ENCODE peak calls at places on chromosome 3, in seven cellular contexts. One of them, this sample, is unnamed.
A peak's percentile ranks its signal among the peaks of the same experiment; 100 is the strongest.

GRCh38 chr3:24628523-24629258 is 134.0 kb upstream of the THRB start:
- DNase-seq in Panc1: no peak
- DNase-seq in upper lobe of right lung: no peak
- DNase-seq in neuronal stem cell: no peak
- DNase-seq in psoas muscle: no peak
- DNase-seq in ovary: no peak
- DNase-seq in uterus: no peak
- DNase-seq in this sample: no peak

GRCh38 chr3:117036259-117036799 is 326.8 kb downstream of the TUSC7 start:
- DNase-seq in neuronal stem cell: no peak
- DNase-seq in uterus: peak; percentile 40
- DNase-seq in upper lobe of right lung: no peak
- DNase-seq in psoas muscle: no peak
- DNase-seq in ovary: peak; percentile 30
- DNase-seq in Panc1: no peak
- DNase-seq in this sample: no peak

GRCh38 chr3:106092792-106093191 is 224.0 kb upstream of the CBLB start:
- DNase-seq in neuronal stem cell: no peak
- DNase-seq in ovary: no peak
- DNase-seq in uterus: no peak
- DNase-seq in Panc1: no peak
- DNase-seq in upper lobe of right lung: no peak
- DNase-seq in psoas muscle: no peak
- DNase-seq in this sample: no peak

GRCh38 chr3:77868725-77869124 is 828.8 kb downstream of the ROBO2 start:
- DNase-seq in neuronal stem cell: no peak
- DNase-seq in Panc1: no peak
- DNase-seq in ovary: no peak
- DNase-seq in uterus: no peak
- DNase-seq in psoas muscle: no peak
- DNase-seq in upper lobe of right lung: no peak
- DNase-seq in this sample: no peak

GRCh38 chr3:27387625-27388024 is 18.4 kb upstream of the NEK10 start:
- DNase-seq in psoas muscle: no peak
- DNase-seq in neuronal stem cell: no peak
- DNase-seq in Panc1: no peak
- DNase-seq in upper lobe of right lung: no peak
- DNase-seq in uterus: no peak
- DNase-seq in ovary: no peak
- DNase-seq in this sample: no peak

GRCh38 chr3:168113848-168114247 is 18.1 kb upstream of the GOLIM4 start:
- DNase-seq in psoas muscle: no peak
- DNase-seq in ovary: no peak
- DNase-seq in upper lobe of right lung: no peak
- DNase-seq in uterus: no peak
- DNase-seq in neuronal stem cell: no peak
- DNase-seq in Panc1: no peak
- DNase-seq in this sample: no peak

GRCh38 chr3:123440181-123440580 is 8.7 kb downstream of the ADCY5 start:
- DNase-seq in ovary: no peak
- DNase-seq in uterus: no peak
- DNase-seq in upper lobe of right lung: no peak
- DNase-seq in neuronal stem cell: no peak
- DNase-seq in Panc1: no peak
- DNase-seq in psoas muscle: no peak
- DNase-seq in this sample: no peak

GRCh38 chr3:28485164-28485563 is 136.5 kb upstream of the AZI2 start:
- DNase-seq in upper lobe of right lung: no peak
- DNase-seq in psoas muscle: no peak
- DNase-seq in ovary: no peak
- DNase-seq in Panc1: no peak
- DNase-seq in neuronal stem cell: no peak
- DNase-seq in uterus: no peak
- DNase-seq in this sample: no peak

GRCh38 chr3:25557641-25558040 is 107.1 kb downstream of the TOP2B start:
- DNase-seq in upper lobe of right lung: no peak
- DNase-seq in uterus: no peak
- DNase-seq in psoas muscle: no peak
- DNase-seq in neuronal stem cell: no peak
- DNase-seq in ovary: no peak
- DNase-seq in Panc1: no peak
- DNase-seq in this sample: no peak

GRCh38 chr3:171219258-171219657 is 192.7 kb upstream of the SLC2A2 start:
- DNase-seq in uterus: no peak
- DNase-seq in ovary: no peak
- DNase-seq in psoas muscle: no peak
- DNase-seq in neuronal stem cell: no peak
- DNase-seq in Panc1: no peak
- DNase-seq in upper lobe of right lung: no peak
- DNase-seq in this sample: no peak

GRCh38 chr3:148360046-148360445 is 337.7 kb upstream of the AGTR1 start:
- DNase-seq in uterus: no peak
- DNase-seq in ovary: no peak
- DNase-seq in neuronal stem cell: no peak
- DNase-seq in upper lobe of right lung: no peak
- DNase-seq in Panc1: no peak
- DNase-seq in psoas muscle: no peak
- DNase-seq in this sample: no peak

GRCh38 chr3:159839561-159840379 is 148.9 kb upstream of the IL12A start:
- DNase-seq in upper lobe of right lung: peak; percentile 79
- DNase-seq in uterus: peak; percentile 31
- DNase-seq in ovary: no peak
- DNase-seq in neuronal stem cell: peak; percentile 92
- DNase-seq in Panc1: no peak
- DNase-seq in psoas muscle: peak; percentile 18
- DNase-seq in this sample: no peak

GRCh38 chr3:151037746-151038145 is 47.7 kb upstream of the MED12L start:
- DNase-seq in Panc1: no peak
- DNase-seq in uterus: peak; percentile 49
- DNase-seq in neuronal stem cell: no peak
- DNase-seq in upper lobe of right lung: no peak
- DNase-seq in psoas muscle: no peak
- DNase-seq in ovary: peak; percentile 40
- DNase-seq in this sample: no peak

GRCh38 chr3:187041362-187042061 is 97.8 kb downstream of the RPL39L start:
- DNase-seq in upper lobe of right lung: no peak
- DNase-seq in uterus: no peak
- DNase-seq in ovary: no peak
- DNase-seq in neuronal stem cell: no peak
- DNase-seq in psoas muscle: no peak
- DNase-seq in Panc1: no peak
- DNase-seq in this sample: no peak

GRCh38 chr3:38738630-38739395 is 77.2 kb downstream of the SCN10A start:
- DNase-seq in uterus: no peak
- DNase-seq in psoas muscle: no peak
- DNase-seq in neuronal stem cell: peak; percentile 58
- DNase-seq in upper lobe of right lung: no peak
- DNase-seq in Panc1: no peak
- DNase-seq in ovary: no peak
- DNase-seq in this sample: no peak

GRCh38 chr3:15443826-15444524 is 16.6 kb downstream of the EAF1 start:
- DNase-seq in upper lobe of right lung: no peak
- DNase-seq in psoas muscle: no peak
- DNase-seq in uterus: no peak
- DNase-seq in neuronal stem cell: no peak
- DNase-seq in ovary: no peak
- DNase-seq in Panc1: no peak
- DNase-seq in this sample: no peak

GRCh38 chr3:115595611-115596010 is 27.7 kb upstream of the GAP43 start:
- DNase-seq in upper lobe of right lung: no peak
- DNase-seq in neuronal stem cell: no peak
- DNase-seq in Panc1: no peak
- DNase-seq in uterus: no peak
- DNase-seq in psoas muscle: no peak
- DNase-seq in ovary: no peak
- DNase-seq in this sample: no peak

GRCh38 chr3:34132069-34132677 is 333.7 kb downstream of the PDCD6IP start:
- DNase-seq in upper lobe of right lung: no peak
- DNase-seq in psoas muscle: no peak
- DNase-seq in neuronal stem cell: no peak
- DNase-seq in uterus: no peak
- DNase-seq in Panc1: no peak
- DNase-seq in ovary: no peak
- DNase-seq in this sample: no peak

GRCh38 chr3:163939926-163940325 is 1138.4 kb downstream of the SI start:
- DNase-seq in ovary: no peak
- DNase-seq in upper lobe of right lung: no peak
- DNase-seq in uterus: no peak
- DNase-seq in Panc1: no peak
- DNase-seq in neuronal stem cell: no peak
- DNase-seq in psoas muscle: no peak
- DNase-seq in this sample: no peak

GRCh38 chr3:138267083-138267482 is 62.6 kb downstream of the NME9 start:
- DNase-seq in upper lobe of right lung: no peak
- DNase-seq in uterus: no peak
- DNase-seq in neuronal stem cell: no peak
- DNase-seq in ovary: no peak
- DNase-seq in Panc1: no peak
- DNase-seq in psoas muscle: no peak
- DNase-seq in this sample: no peak
- H3K36me3 ChIP-seq in upper lobe of right lung: peaks cover 83% of the 10 kb centered on the region
- H3K36me3 ChIP-seq in uterus: no peaks in the 10 kb centered on the region
- H3K36me3 ChIP-seq in neuronal stem cell: peaks cover 83% of the 10 kb centered on the region
- H3K36me3 ChIP-seq in ovary: no peaks in the 10 kb centered on the region
- H3K36me3 ChIP-seq in Panc1: peaks cover 6% of the 10 kb centered on the region
- H3K36me3 ChIP-seq in psoas muscle: peaks cover 10% of the 10 kb centered on the region
- H3K36me3 ChIP-seq in this sample: peaks cover 97% of the 10 kb centered on the region

DNA sequence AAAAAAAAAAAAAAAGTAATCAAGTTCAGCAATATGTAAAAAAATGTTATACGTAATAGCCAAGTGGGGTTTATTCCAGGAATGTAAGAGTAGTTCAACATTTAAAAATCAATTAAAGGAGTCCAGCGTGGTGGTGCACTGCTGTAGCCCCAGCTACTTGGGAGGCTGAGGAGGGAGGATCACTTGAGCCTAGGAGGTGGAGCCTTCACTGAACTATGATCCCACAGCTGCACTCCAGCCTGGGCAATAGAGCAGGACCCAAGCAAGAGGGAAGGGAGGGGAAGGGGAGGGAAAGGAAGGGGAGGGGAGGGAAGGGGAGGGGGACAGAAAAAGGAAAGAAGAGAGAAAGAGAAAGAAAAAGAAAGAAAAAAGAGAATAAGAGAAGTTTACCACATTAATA is 10.7 kb upstream of the TOPBP1 start:
- DNase-seq in upper lobe of right lung: no peak
- DNase-seq in neuronal stem cell: no peak
- DNase-seq in ovary: no peak
- DNase-seq in uterus: no peak
- DNase-seq in psoas muscle: no peak
- DNase-seq in Panc1: no peak
- DNase-seq in this sample: no peak
- H3K36me3 ChIP-seq in upper lobe of right lung: no peaks in the 10 kb centered on the region
- H3K36me3 ChIP-seq in neuronal stem cell: no peaks in the 10 kb centered on the region
- H3K36me3 ChIP-seq in ovary: no peaks in the 10 kb centered on the region
- H3K36me3 ChIP-seq in uterus: no peaks in the 10 kb centered on the region
- H3K36me3 ChIP-seq in psoas muscle: no peaks in the 10 kb centered on the region
- H3K36me3 ChIP-seq in Panc1: no peaks in the 10 kb centered on the region
- H3K36me3 ChIP-seq in this sample: no peaks in the 10 kb centered on the region

DNA sequence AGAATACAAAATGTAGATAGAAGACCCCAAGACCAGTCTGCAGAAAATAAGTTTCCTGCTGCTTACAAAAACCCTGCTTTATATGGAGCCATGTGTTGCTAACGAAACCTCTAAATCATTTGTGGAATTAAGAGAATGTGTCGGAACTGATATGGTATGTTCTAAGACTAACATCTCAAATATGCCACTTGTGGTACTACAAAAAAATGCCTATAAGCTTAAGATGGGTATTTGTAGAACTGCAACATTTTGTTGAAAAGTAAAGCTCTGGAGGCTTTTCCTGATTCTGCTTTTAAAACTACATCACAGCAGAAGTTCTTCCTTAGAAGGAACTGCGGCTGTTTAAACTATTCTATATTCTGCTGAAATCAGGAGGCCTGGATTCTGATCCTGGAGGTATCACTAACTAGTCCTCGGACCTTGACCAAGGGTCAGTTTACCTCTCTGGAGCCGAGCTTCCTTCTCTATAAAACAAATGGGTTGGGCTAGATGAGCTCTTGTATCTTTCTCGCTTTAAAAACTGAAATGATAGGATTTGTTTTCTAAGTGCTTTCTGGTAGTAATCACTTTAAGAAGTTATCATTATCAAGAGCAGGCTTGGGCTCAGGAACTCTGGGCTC is 74.9 kb downstream of the RAD18 start:
- DNase-seq in ovary: no peak
- DNase-seq in upper lobe of right lung: no peak
- DNase-seq in psoas muscle: no peak
- DNase-seq in Panc1: no peak
- DNase-seq in neuronal stem cell: no peak
- DNase-seq in uterus: no peak
- DNase-seq in this sample: no peak
- H3K36me3 ChIP-seq in ovary: no peaks in the 10 kb centered on the region
- H3K36me3 ChIP-seq in upper lobe of right lung: no peaks in the 10 kb centered on the region
- H3K36me3 ChIP-seq in psoas muscle: no peaks in the 10 kb centered on the region
- H3K36me3 ChIP-seq in Panc1: no peaks in the 10 kb centered on the region
- H3K36me3 ChIP-seq in neuronal stem cell: peaks cover 99% of the 10 kb centered on the region
- H3K36me3 ChIP-seq in uterus: no peaks in the 10 kb centered on the region
- H3K36me3 ChIP-seq in this sample: peaks cover 52% of the 10 kb centered on the region

GRCh38 chr3:53255775-53256703 is at the start of gene TKT:
- DNase-seq in Panc1: no peak
- DNase-seq in upper lobe of right lung: peak; percentile 95
- DNase-seq in ovary: peak; percentile 83
- DNase-seq in neuronal stem cell: peak; percentile 84
- DNase-seq in psoas muscle: peak; percentile 89
- DNase-seq in uterus: peak; percentile 81
- DNase-seq in this sample: peak; percentile 98

GRCh38 chr3:53253707-53254106 is 2.1 kb downstream of the TKT start:
- DNase-seq in neuronal stem cell: no peak
- DNase-seq in ovary: no peak
- DNase-seq in uterus: no peak
- DNase-seq in Panc1: no peak
- DNase-seq in upper lobe of right lung: no peak
- DNase-seq in psoas muscle: no peak
- DNase-seq in this sample: no peak

GRCh38 chr3:53254810-53255359 is 937 bp downstream of the TKT start:
- DNase-seq in ovary: peak; percentile 65
- DNase-seq in psoas muscle: peak; percentile 69
- DNase-seq in neuronal stem cell: peak; percentile 62
- DNase-seq in uterus: peak; percentile 59
- DNase-seq in upper lobe of right lung: peak; percentile 91
- DNase-seq in Panc1: no peak
- DNase-seq in this sample: peak; percentile 92

GRCh38 chr3:53255360-53255774 is 455 bp downstream of the TKT start:
- DNase-seq in Panc1: no peak
- DNase-seq in psoas muscle: no peak
- DNase-seq in uterus: peak; percentile 26
- DNase-seq in ovary: no peak
- DNase-seq in neuronal stem cell: no peak
- DNase-seq in upper lobe of right lung: peak; percentile 79
- DNase-seq in this sample: peak; percentile 92

DNA sequence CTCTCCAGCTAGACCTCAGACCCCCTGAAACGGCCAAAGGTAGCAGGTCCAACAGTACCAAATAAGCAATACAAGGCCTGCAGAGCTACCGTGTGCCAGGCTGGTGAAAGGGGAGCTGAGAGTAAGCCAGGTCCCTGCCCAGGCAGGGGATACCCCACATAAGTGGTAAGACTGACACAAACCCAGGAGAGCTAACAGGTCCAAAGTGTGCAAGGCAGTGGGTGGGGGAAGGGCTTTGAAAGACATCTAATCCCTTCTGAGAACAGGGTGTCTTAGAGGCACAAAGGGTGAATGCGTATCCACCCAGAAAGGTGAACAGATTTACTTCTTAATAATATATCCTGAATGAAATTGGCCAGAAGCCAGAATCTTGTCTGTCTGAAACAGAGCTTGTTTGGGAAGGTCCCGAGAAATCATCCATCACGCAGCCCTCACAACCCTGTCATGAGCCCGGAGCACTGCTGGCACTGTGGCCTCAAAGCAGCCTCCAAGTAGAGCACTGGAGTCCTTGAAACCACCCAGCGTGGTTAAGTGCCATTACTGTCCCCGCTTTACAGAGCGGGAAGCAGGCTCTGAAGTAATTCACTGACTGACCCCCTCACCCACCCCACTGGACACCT is 1.5 kb downstream of the TKT start:
- DNase-seq in Panc1: no peak
- DNase-seq in psoas muscle: no peak
- DNase-seq in neuronal stem cell: no peak
- DNase-seq in uterus: no peak
- DNase-seq in ovary: no peak
- DNase-seq in upper lobe of right lung: no peak
- DNase-seq in this sample: no peak
- H3K36me3 ChIP-seq in Panc1: peaks cover 3% of the 10 kb centered on the region
- H3K36me3 ChIP-seq in psoas muscle: no peaks in the 10 kb centered on the region
- H3K36me3 ChIP-seq in neuronal stem cell: peaks cover 44% of the 10 kb centered on the region
- H3K36me3 ChIP-seq in uterus: no peaks in the 10 kb centered on the region
- H3K36me3 ChIP-seq in ovary: no peaks in the 10 kb centered on the region
- H3K36me3 ChIP-seq in upper lobe of right lung: no peaks in the 10 kb centered on the region
- H3K36me3 ChIP-seq in this sample: no peaks in the 10 kb centered on the region

This sample was measured in spleen.